ENCODE peak calls at places on chromosome 3, in six cellular contexts. One of them, this sample, is unnamed.

GRCh38 chr3:134367412-134367811 is 6.8 kb downstream of the AMOTL2 start:
- DNase-seq in germinal center: no peak
- DNase-seq in activated naive CD8-positive, alpha-beta T cell treated with anti-CD3 and anti-CD28 coated beads, Interleukin-2, amount 10 ng/mL, durations not matched to agents 7 days and 5 days: no peak
- DNase-seq in heart left ventricle: peak
- DNase-seq in left cardiac atrium: no peak
- DNase-seq in activated naive CD4-positive, alpha-beta T cell: no peak
- DNase-seq in this sample: peak

GRCh38 chr3:126540342-126540849 is 16.4 kb downstream of the CHST13 start:
- DNase-seq in left cardiac atrium: peak
- DNase-seq in heart left ventricle: peak
- DNase-seq in activated naive CD8-positive, alpha-beta T cell treated with anti-CD3 and anti-CD28 coated beads, Interleukin-2, amount 10 ng/mL, durations not matched to agents 7 days and 5 days: peak
- DNase-seq in activated naive CD4-positive, alpha-beta T cell: no peak
- DNase-seq in germinal center: no peak
- DNase-seq in this sample: peak

GRCh38 chr3:172711457-172711800 is 562 bp upstream of the NCEH1 start:
- DNase-seq in heart left ventricle: no peak
- DNase-seq in activated naive CD4-positive, alpha-beta T cell: no peak
- DNase-seq in activated naive CD8-positive, alpha-beta T cell treated with anti-CD3 and anti-CD28 coated beads, Interleukin-2, amount 10 ng/mL, durations not matched to agents 7 days and 5 days: no peak
- DNase-seq in germinal center: peak
- DNase-seq in left cardiac atrium: no peak
- DNase-seq in this sample: no peak

GRCh38 chr3:123818324-123818920 is 65.7 kb downstream of the MYLK start:
- DNase-seq in activated naive CD8-positive, alpha-beta T cell treated with anti-CD3 and anti-CD28 coated beads, Interleukin-2, amount 10 ng/mL, durations not matched to agents 7 days and 5 days: no peak
- DNase-seq in left cardiac atrium: no peak
- DNase-seq in heart left ventricle: no peak
- DNase-seq in germinal center: no peak
- DNase-seq in activated naive CD4-positive, alpha-beta T cell: no peak
- DNase-seq in this sample: no peak

GRCh38 chr3:58116161-58116955 is 94.4 kb downstream of the DNASE1L3 start:
- DNase-seq in left cardiac atrium: no peak
- DNase-seq in germinal center: peak
- DNase-seq in heart left ventricle: no peak
- DNase-seq in activated naive CD8-positive, alpha-beta T cell treated with anti-CD3 and anti-CD28 coated beads, Interleukin-2, amount 10 ng/mL, durations not matched to agents 7 days and 5 days: peak
- DNase-seq in activated naive CD4-positive, alpha-beta T cell: peak
- DNase-seq in this sample: no peak

GRCh38 chr3:175989161-175989560 is 1130.0 kb downstream of the NAALADL2 start:
- DNase-seq in left cardiac atrium: no peak
- DNase-seq in heart left ventricle: no peak
- DNase-seq in activated naive CD4-positive, alpha-beta T cell: no peak
- DNase-seq in germinal center: no peak
- DNase-seq in activated naive CD8-positive, alpha-beta T cell treated with anti-CD3 and anti-CD28 coated beads, Interleukin-2, amount 10 ng/mL, durations not matched to agents 7 days and 5 days: no peak
- DNase-seq in this sample: no peak

GRCh38 chr3:15438988-15439387 is 11.6 kb downstream of the EAF1 start:
- DNase-seq in heart left ventricle: no peak
- DNase-seq in activated naive CD4-positive, alpha-beta T cell: no peak
- DNase-seq in germinal center: no peak
- DNase-seq in left cardiac atrium: no peak
- DNase-seq in activated naive CD8-positive, alpha-beta T cell treated with anti-CD3 and anti-CD28 coated beads, Interleukin-2, amount 10 ng/mL, durations not matched to agents 7 days and 5 days: no peak
- DNase-seq in this sample: no peak

GRCh38 chr3:25821746-25822573 is 32.1 kb downstream of the OXSM start:
- DNase-seq in activated naive CD4-positive, alpha-beta T cell: no peak
- DNase-seq in germinal center: no peak
- DNase-seq in heart left ventricle: no peak
- DNase-seq in activated naive CD8-positive, alpha-beta T cell treated with anti-CD3 and anti-CD28 coated beads, Interleukin-2, amount 10 ng/mL, durations not matched to agents 7 days and 5 days: no peak
- DNase-seq in left cardiac atrium: no peak
- DNase-seq in this sample: no peak

GRCh38 chr3:115819785-115820384 is 196.6 kb downstream of the GAP43 start:
- DNase-seq in left cardiac atrium: peak
- DNase-seq in activated naive CD4-positive, alpha-beta T cell: peak
- DNase-seq in germinal center: peak
- DNase-seq in heart left ventricle: peak
- DNase-seq in activated naive CD8-positive, alpha-beta T cell treated with anti-CD3 and anti-CD28 coated beads, Interleukin-2, amount 10 ng/mL, durations not matched to agents 7 days and 5 days: no peak
- DNase-seq in this sample: peak

GRCh38 chr3:13824521-13825316 is 55.2 kb downstream of the WNT7A start:
- DNase-seq in activated naive CD8-positive, alpha-beta T cell treated with anti-CD3 and anti-CD28 coated beads, Interleukin-2, amount 10 ng/mL, durations not matched to agents 7 days and 5 days: no peak
- DNase-seq in germinal center: no peak
- DNase-seq in heart left ventricle: no peak
- DNase-seq in activated naive CD4-positive, alpha-beta T cell: no peak
- DNase-seq in left cardiac atrium: no peak
- DNase-seq in this sample: no peak

GRCh38 chr3:157311633-157312365 is 124.9 kb upstream of the PTX3 start:
- DNase-seq in left cardiac atrium: no peak
- DNase-seq in activated naive CD4-positive, alpha-beta T cell: no peak
- DNase-seq in heart left ventricle: no peak
- DNase-seq in germinal center: no peak
- DNase-seq in activated naive CD8-positive, alpha-beta T cell treated with anti-CD3 and anti-CD28 coated beads, Interleukin-2, amount 10 ng/mL, durations not matched to agents 7 days and 5 days: no peak
- DNase-seq in this sample: no peak

GRCh38 chr3:58306662-58307286 is 454 bp downstream of the HTD2 start:
- DNase-seq in heart left ventricle: peak
- DNase-seq in left cardiac atrium: peak
- DNase-seq in activated naive CD4-positive, alpha-beta T cell: peak
- DNase-seq in germinal center: peak
- DNase-seq in activated naive CD8-positive, alpha-beta T cell treated with anti-CD3 and anti-CD28 coated beads, Interleukin-2, amount 10 ng/mL, durations not matched to agents 7 days and 5 days: peak
- DNase-seq in this sample: no peak

GRCh38 chr3:10122724-10123123 is 7.2 kb downstream of the BRK1 start:
- DNase-seq in activated naive CD4-positive, alpha-beta T cell: no peak
- DNase-seq in heart left ventricle: no peak
- DNase-seq in activated naive CD8-positive, alpha-beta T cell treated with anti-CD3 and anti-CD28 coated beads, Interleukin-2, amount 10 ng/mL, durations not matched to agents 7 days and 5 days: no peak
- DNase-seq in left cardiac atrium: no peak
- DNase-seq in germinal center: no peak
- DNase-seq in this sample: no peak

GRCh38 chr3:36494461-36495109 is 114.3 kb downstream of the STAC start:
- DNase-seq in germinal center: no peak
- DNase-seq in left cardiac atrium: no peak
- DNase-seq in activated naive CD4-positive, alpha-beta T cell: no peak
- DNase-seq in heart left ventricle: no peak
- DNase-seq in activated naive CD8-positive, alpha-beta T cell treated with anti-CD3 and anti-CD28 coated beads, Interleukin-2, amount 10 ng/mL, durations not matched to agents 7 days and 5 days: no peak
- DNase-seq in this sample: peak

GRCh38 chr3:42709621-42710020 is 7.0 kb upstream of the HHATL start:
- DNase-seq in activated naive CD8-positive, alpha-beta T cell treated with anti-CD3 and anti-CD28 coated beads, Interleukin-2, amount 10 ng/mL, durations not matched to agents 7 days and 5 days: no peak
- DNase-seq in activated naive CD4-positive, alpha-beta T cell: no peak
- DNase-seq in heart left ventricle: no peak
- DNase-seq in germinal center: no peak
- DNase-seq in left cardiac atrium: no peak
- DNase-seq in this sample: peak

GRCh38 chr3:50645378-50645777 is 28.4 kb downstream of the MAPKAPK3 start:
- DNase-seq in activated naive CD4-positive, alpha-beta T cell: no peak
- DNase-seq in heart left ventricle: no peak
- DNase-seq in activated naive CD8-positive, alpha-beta T cell treated with anti-CD3 and anti-CD28 coated beads, Interleukin-2, amount 10 ng/mL, durations not matched to agents 7 days and 5 days: no peak
- DNase-seq in left cardiac atrium: no peak
- DNase-seq in germinal center: no peak
- DNase-seq in this sample: no peak

GRCh38 chr3:148238421-148238821 is 459.3 kb upstream of the AGTR1 start:
- DNase-seq in activated naive CD8-positive, alpha-beta T cell treated with anti-CD3 and anti-CD28 coated beads, Interleukin-2, amount 10 ng/mL, durations not matched to agents 7 days and 5 days: no peak
- DNase-seq in heart left ventricle: no peak
- DNase-seq in germinal center: no peak
- DNase-seq in left cardiac atrium: no peak
- DNase-seq in activated naive CD4-positive, alpha-beta T cell: no peak
- DNase-seq in this sample: no peak

GRCh38 chr3:69353492-69353891 is 32.4 kb downstream of the FRMD4B start:
- DNase-seq in activated naive CD8-positive, alpha-beta T cell treated with anti-CD3 and anti-CD28 coated beads, Interleukin-2, amount 10 ng/mL, durations not matched to agents 7 days and 5 days: no peak
- DNase-seq in left cardiac atrium: peak
- DNase-seq in germinal center: no peak
- DNase-seq in heart left ventricle: peak
- DNase-seq in activated naive CD4-positive, alpha-beta T cell: no peak
- DNase-seq in this sample: no peak

This sample was measured in gastrocnemius medialis.